ENCODE peak calls at places on chromosomes 13 and 19, in five cellular contexts. S, Y, L, A and D are unnamed samples.

GRCh38 chr19:44856438-44857083 is 10.5 kb downstream of the NECTIN2 start:
- DNase-seq in S (no peak), Y (no peak), L (no peak), A (no peak), D (no peak)

GRCh38 chr13:42781362-42781761 is at the start of gene FAM216B:
- DNase-seq in S (peak; percentile 23), Y (no peak), L (no peak), A (no peak), D (no peak)

GRCh38 chr19:12833747-12834417 is 497 bp downstream of the RTBDN start:
- DNase-seq in S (no peak), Y (peak; percentile 22), L (peak; percentile 61), A (no peak), D (no peak)

GRCh38 chr19:44942067-44942571 is at the start of gene APOC4:
- DNase-seq in S (no peak), Y (no peak), L (no peak), A (no peak), D (no peak)

GRCh38 chr13:95239293-95239692 is 62.0 kb downstream of the ABCC4 start:
- DNase-seq in S (peak; percentile 8), Y (no peak), L (peak; percentile 62), A (no peak), D (no peak)

GRCh38 chr19:40599331-40600085 is 1.7 kb upstream of the LTBP4 start:
- DNase-seq in S (no peak), Y (peak; percentile 37), L (peak; percentile 50), A (no peak), D (no peak)

GRCh38 chr13:112795277-112795676 is 105.4 kb downstream of the ATP11A start:
- DNase-seq in S (no peak), Y (no peak), L (no peak), A (no peak), D (no peak)

GRCh38 chr13:36310417-36311108 is 12.9 kb upstream of the CCDC169 start:
- DNase-seq in S (no peak), Y (no peak), L (no peak), A (no peak), D (no peak)

GRCh38 chr19:18425515-18426415 is 6.6 kb downstream of the SSBP4 start:
- DNase-seq in S (peak; percentile 66), Y (peak; percentile 75), L (no peak), A (no peak), D (peak; percentile 67)

GRCh38 chr19:13887529-13887928 is 10.6 kb downstream of the NANOS3 start:
- DNase-seq in S (peak; percentile 45), Y (no peak), L (no peak), A (peak; percentile 6), D (peak; percentile 72)

GRCh38 chr13:104577029-104577820 is 1511.0 kb upstream of the SLC10A2 start:
- DNase-seq in S (peak; percentile 24), Y (no peak), L (no peak), A (no peak), D (no peak)

GRCh38 chr13:51978836-51979556 is 32.3 kb downstream of the ATP7B start:
- DNase-seq in S (no peak), Y (no peak), L (no peak), A (no peak), D (no peak)

GRCh38 chr13:30410705-30411125 is 11.6 kb upstream of the UBE2L5 start:
- DNase-seq in S (peak; percentile 40), Y (no peak), L (no peak), A (no peak), D (peak; percentile 35)

GRCh38 chr19:38557205-38557799 is 60.5 kb downstream of the MAP4K1 start:
- DNase-seq in S (no peak), Y (no peak), L (no peak), A (peak; percentile 13), D (no peak)

GRCh38 chr13:77460195-77460594 is 75.3 kb upstream of the SCEL start:
- DNase-seq in S (peak; percentile 26), Y (no peak), L (no peak), A (no peak), D (no peak)

GRCh38 chr19:41997121-41997850 is 3.3 kb upstream of the ATP1A3 start:
- DNase-seq in S (peak; percentile 38), Y (peak; percentile 54), L (peak; percentile 52), A (no peak), D (peak; percentile 17)

GRCh38 chr19:37977992-37978391 is 71.0 kb downstream of the SIPA1L3 start:
- DNase-seq in S (peak; percentile 62), Y (no peak), L (no peak), A (peak; percentile 80), D (peak; percentile 75)

GRCh38 chr13:98524391-98524790 is 52.5 kb downstream of the STK24 start:
- DNase-seq in S (no peak), Y (no peak), L (no peak), A (no peak), D (no peak)

GRCh38 chr19:30360378-30361106 is 11.6 kb upstream of the ZNF536 start:
- DNase-seq in S (no peak), Y (no peak), L (no peak), A (no peak), D (peak; percentile 21)

GRCh38 chr13:99963832-99964339 is 7.7 kb downstream of the ZIC5 start:
- DNase-seq in S (no peak), Y (no peak), L (no peak), A (no peak), D (no peak)

GRCh38 chr13:109784590-109785140 is 1.7 kb downstream of the IRS2 start:
- DNase-seq in S (peak; percentile 57), Y (peak; percentile 86), L (no peak), A (peak; percentile 52), D (peak; percentile 81)

GRCh38 chr13:44438234-44438579 is 64.6 kb downstream of the SERP2 start:
- DNase-seq in S (no peak), Y (no peak), L (no peak), A (no peak), D (no peak)

GRCh38 chr13:73748404-73748803 is 385.8 kb downstream of the KLF12 start:
- DNase-seq in S (no peak), Y (no peak), L (no peak), A (no peak), D (no peak)

GRCh38 chr19:18543814-18544475 is 572 bp upstream of the FKBP8 start:
- DNase-seq in S (peak; percentile 54), Y (peak; percentile 33), L (peak; percentile 95), A (peak; percentile 51), D (peak; percentile 63)

GRCh38 chr19:2214253-2214652 is 21.9 kb downstream of the PLEKHJ1 start:
- DNase-seq in S (no peak), Y (no peak), L (no peak), A (no peak), D (no peak)

GRCh38 chr19:13985771-13986347 is 20.3 kb downstream of the RFX1 start:
- DNase-seq in S (no peak), Y (no peak), L (no peak), A (no peak), D (no peak)

GRCh38 chr13:78657699-78658629 is 991 bp downstream of the OBI1 start:
- DNase-seq in S (peak; percentile 16), Y (no peak), L (no peak), A (no peak), D (peak; percentile 11)

GRCh38 chr19:33803383-33803782 is 6.7 kb downstream of the KCTD15 start:
- DNase-seq in S (no peak), Y (no peak), L (no peak), A (no peak), D (no peak)

GRCh38 chr13:45413826-45414312 is 4.3 kb downstream of the SLC25A30 start:
- DNase-seq in S (no peak), Y (no peak), L (no peak), A (peak; percentile 52), D (no peak)

GRCh38 chr13:83773961-83774360 is 108.3 kb downstream of the SLITRK1 start:
- DNase-seq in S (no peak), Y (no peak), L (no peak), A (no peak), D (peak; percentile 36)

GRCh38 chr13:27607125-27607524 is 13.2 kb downstream of the LNX2 start:
- DNase-seq in S (peak; percentile 72), Y (no peak), L (peak; percentile 14), A (peak; percentile 7), D (peak; percentile 67)

GRCh38 chr13:50011461-50011860 is 3.8 kb upstream of the KCNRG start:
- DNase-seq in S (no peak), Y (no peak), L (no peak), A (no peak), D (no peak)